ENCODE peak calls at places on chromosomes 7 and 10, in eight cellular contexts. J, B, W, N, H, R, O and S are unnamed samples.

GRCh38 chr10:91049961-91050360 is 129.1 kb upstream of the ANKRD1 start:
- DNase-seq in J (peak; percentile 8), W (no peak), N (no peak), R (no peak), H (no peak), B (peak; percentile 29), O (no peak), S (peak; percentile 19)

GRCh38 chr10:103855852-103856496 is 598 bp upstream of the SH3PXD2A start:
- DNase-seq in R (no peak), B (no peak), N (no peak), O (no peak), J (no peak), H (no peak), W (no peak), S (no peak)

GRCh38 chr10:99851825-99852224 is 69.4 kb downstream of the ABCC2 start:
- DNase-seq in W (no peak), N (no peak), J (no peak), R (no peak), O (no peak), B (no peak), H (no peak), S (no peak)

GRCh38 chr10:95550073-95550672 is 11.0 kb downstream of the SORBS1 start:
- DNase-seq in J (no peak), R (no peak), O (no peak), W (no peak), N (peak; percentile 32), B (no peak), H (no peak), S (no peak)

GRCh38 chr7:91264924-91265681 is 870 bp downstream of the FZD1 start:
- DNase-seq in H (no peak), N (peak; percentile 74), R (peak; percentile 47), W (peak; percentile 63), O (peak; percentile 63), J (peak; percentile 87), B (peak; percentile 84), S (peak; percentile 79)

GRCh38 chr7:2730846-2731770 is 43.1 kb downstream of the AMZ1 start:
- DNase-seq in N (no peak), H (no peak), O (peak; percentile 13), W (no peak), R (no peak), J (no peak), B (no peak), S (no peak)

GRCh38 chr10:71727429-71728217 is 8.0 kb upstream of the C10orf105 start:
- DNase-seq in J (peak; percentile 40), N (peak; percentile 49), W (peak; percentile 92), O (peak; percentile 60), R (peak; percentile 66), B (no peak), H (peak; percentile 85), S (peak; percentile 20)

GRCh38 chr10:97889461-97890265 is 40.0 kb downstream of the GOLGA7B start:
- DNase-seq in N (peak; percentile 60), B (peak; percentile 77), J (peak; percentile 24), O (no peak), W (no peak), H (no peak), R (no peak), S (no peak)

GRCh38 chr10:90787906-90788491 is 69.8 kb downstream of the HTR7 start:
- DNase-seq in H (peak; percentile 6), W (peak; percentile 63), J (peak; percentile 62), B (peak; percentile 24), N (peak; percentile 17), R (peak; percentile 13), O (peak; percentile 42), S (peak; percentile 27)

GRCh38 chr10:42596196-42596595 is 42.2 kb downstream of the ZNF33B start:
- DNase-seq in O (no peak), R (no peak), N (no peak), B (no peak), W (no peak), J (no peak), H (no peak), S (no peak)

GRCh38 chr7:81053623-81054022 is 134.8 kb upstream of the SEMA3C start:
- DNase-seq in R (no peak), W (no peak), H (no peak), B (peak; percentile 41), O (no peak), J (no peak), N (no peak), S (peak; percentile 63)

GRCh38 chr10:102133373-102134195 is 744 bp downstream of the PPRC1 start:
- DNase-seq in H (no peak), R (peak; percentile 59), N (peak; percentile 92), J (peak; percentile 88), B (peak; percentile 69), W (peak; percentile 74), O (peak; percentile 88), S (peak; percentile 75)

GRCh38 chr7:145848691-145849090 is 267.9 kb upstream of the CNTNAP2 start:
- DNase-seq in H (no peak), B (no peak), O (peak; percentile 47), R (no peak), W (peak; percentile 4), J (no peak), N (peak; percentile 66), S (no peak)

GRCh38 chr7:158246272-158246959 is 341.2 kb downstream of the PTPRN2 start:
- DNase-seq in R (no peak), J (no peak), H (no peak), B (no peak), N (no peak), W (no peak), O (no peak), S (no peak)

GRCh38 chr10:133613699-133614098 is 12.9 kb downstream of the FRG2B start:
- DNase-seq in H (no peak), R (no peak), B (no peak), J (peak; percentile 7), W (no peak), N (no peak), O (no peak), S (no peak)

GRCh38 chr7:131521651-131522163 is 34.7 kb downstream of the PODXL start:
- DNase-seq in J (peak; percentile 48), O (peak; percentile 65), R (no peak), N (peak; percentile 71), B (peak; percentile 14), H (no peak), W (no peak), S (no peak)

GRCh38 chr7:5491251-5492044 is 67.8 kb upstream of the TNRC18 start:
- DNase-seq in O (peak; percentile 49), B (no peak), W (no peak), R (no peak), J (no peak), N (peak; percentile 90), H (no peak), S (peak; percentile 53)

GRCh38 chr10:117684673-117685211 is 142.2 kb downstream of the EMX2 start:
- DNase-seq in W (no peak), B (no peak), O (peak; percentile 53), H (no peak), N (peak; percentile 62), J (peak; percentile 83), R (no peak), S (no peak)

GRCh38 chr7:100791881-100792666 is 35.2 kb downstream of the EPHB4 start:
- DNase-seq in O (no peak), J (no peak), R (no peak), H (no peak), B (no peak), N (peak; percentile 36), W (no peak), S (no peak)